ENCODE peak calls at places on chromosomes 11 and 22, in six cellular contexts. G is cardiac fibroblast, R is MCF 10A, U is HAP-1, X is SJSA1, S is ovary. V is an unnamed sample.

GRCh38 chr22:26320469-26320868 is 108.6 kb upstream of the ASPHD2 start:
- DNase-seq in U (no peak), X (peak; percentile 11), S (no peak), R (no peak), G (no peak), V (no peak)

GRCh38 chr11:31825453-31826391 is 14.6 kb upstream of the PAX6 start:
- DNase-seq in G (no peak), U (no peak), X (no peak), R (no peak), S (no peak), V (no peak)

GRCh38 chr11:82718307-82718706 is 15.4 kb downstream of the FAM181B start:
- DNase-seq in G (peak; percentile 69), R (peak; percentile 58), U (peak; percentile 69), X (no peak), S (no peak), V (peak; percentile 54)

GRCh38 chr11:87236368-87236767 is 198.6 kb downstream of the TMEM135 start:
- DNase-seq in G (no peak), S (no peak), U (no peak), R (peak; percentile 4), X (no peak), V (no peak)

GRCh38 chr11:76599041-76600013 is 71.2 kb downstream of the LRRC32 start:
- DNase-seq in U (no peak), R (no peak), X (peak; percentile 90), G (peak; percentile 66), S (no peak), V (no peak)

GRCh38 chr22:21951931-21952465 is 650 bp downstream of the PPM1F start:
- DNase-seq in U (no peak), S (peak; percentile 53), X (no peak), R (peak; percentile 24), G (peak; percentile 56), V (peak; percentile 61)

GRCh38 chr11:495537-495931 is 11.5 kb downstream of the RNH1 start:
- DNase-seq in S (no peak), G (no peak), U (no peak), X (no peak), R (no peak), V (no peak)

GRCh38 chr11:8092587-8093424 is 11.8 kb downstream of the TUB start:
- DNase-seq in U (peak; percentile 67), R (peak; percentile 76), S (no peak), X (peak; percentile 28), G (peak; percentile 77), V (peak; percentile 89)

GRCh38 chr11:68956142-68956541 is 24.6 kb downstream of the MRGPRD start:
- DNase-seq in U (no peak), R (no peak), S (no peak), X (no peak), G (no peak), V (no peak)

GRCh38 chr22:19497245-19497644 is 17.5 kb downstream of the CDC45 start:
- DNase-seq in X (no peak), G (peak; percentile 87), S (no peak), R (peak; percentile 65), U (no peak), V (peak; percentile 33)

GRCh38 chr11:1768141-1768469 is 4.4 kb upstream of the CTSD start:
- DNase-seq in R (no peak), U (no peak), X (no peak), G (no peak), S (no peak), V (no peak)

GRCh38 chr11:47394322-47395224 is 13.8 kb upstream of the SLC39A13 start:
- DNase-seq in U (no peak), X (no peak), S (peak; percentile 18), G (peak; percentile 65), R (peak; percentile 72), V (peak; percentile 64)

GRCh38 chr11:97893612-97894011 is 1127.1 kb upstream of the CNTN5 start:
- DNase-seq in X (no peak), S (no peak), U (no peak), G (no peak), R (no peak), V (peak; percentile 58)

GRCh38 chr11:66570117-66570825 is 1.9 kb upstream of the CTSF start:
- DNase-seq in R (no peak), X (no peak), S (no peak), G (no peak), U (peak; percentile 94), V (no peak)

GRCh38 chr11:34318111-34319037 is 39.4 kb downstream of the ABTB2 start:
- DNase-seq in S (no peak), R (no peak), X (peak; percentile 24), G (peak; percentile 21), U (no peak), V (no peak)

GRCh38 chr22:20218981-20219380 is 49.1 kb downstream of the RTN4R start:
- DNase-seq in G (no peak), X (no peak), U (no peak), R (no peak), S (no peak), V (no peak)

GRCh38 chr11:12269446-12270214 is 107.7 kb upstream of the PARVA start:
- DNase-seq in X (no peak), R (no peak), G (no peak), S (no peak), U (no peak), V (no peak)

GRCh38 chr11:19988598-19988997 is 171.7 kb downstream of the DBX1 start:
- DNase-seq in S (no peak), G (peak; percentile 88), R (peak; percentile 53), U (no peak), X (no peak), V (no peak)

GRCh38 chr11:86244063-86244521 is 461 bp upstream of the EED start:
- DNase-seq in R (peak; percentile 89), G (no peak), S (peak; percentile 86), X (no peak), U (peak; percentile 88), V (peak; percentile 91)

GRCh38 chr11:115707180-115707905 is 203.1 kb upstream of the CADM1 start:
- DNase-seq in R (no peak), S (no peak), X (no peak), U (no peak), G (no peak), V (peak; percentile 45)

GRCh38 chr11:86938900-86939880 is 16.0 kb downstream of the FZD4 start:
- DNase-seq in R (peak; percentile 60), S (no peak), X (peak; percentile 6), U (peak; percentile 66), G (peak; percentile 77), V (no peak)

GRCh38 chr22:17110791-17111550 is 10.2 kb downstream of the TMEM121B start:
- DNase-seq in R (no peak), S (no peak), X (no peak), U (no peak), G (no peak), V (no peak)

GRCh38 chr11:118224512-118225180 is at the start of gene JAML:
- DNase-seq in G (no peak), S (no peak), U (no peak), R (no peak), X (no peak), V (no peak)

GRCh38 chr22:37735054-37735453 is 38.2 kb downstream of the TRIOBP start:
- DNase-seq in S (peak; percentile 42), G (no peak), U (no peak), X (no peak), R (no peak), V (peak; percentile 81)

GRCh38 chr11:31340903-31341572 is 28.5 kb downstream of the DCDC1 start:
- DNase-seq in U (peak; percentile 21), S (no peak), R (peak; percentile 52), G (peak; percentile 52), X (no peak), V (peak; percentile 8)

GRCh38 chr11:78662811-78663210 is 88.1 kb upstream of the NARS2 start:
- DNase-seq in X (no peak), G (no peak), R (no peak), U (no peak), S (no peak), V (no peak)

GRCh38 chr11:122115520-122116343 is at the start of gene BLID:
- DNase-seq in X (no peak), U (peak; percentile 79), G (peak; percentile 65), R (peak; percentile 34), S (no peak), V (no peak)

V was measured in adrenal gland.